ENCODE peak calls at places on chromosomes 3 and 15, in four cellular contexts. B is astrocyte of the spinal cord, Z is WERI-Rb-1, S is choroid plexus epithelial cell. A is an unnamed sample.
A peak's percentile ranks its signal among the peaks of the same experiment; 100 is the strongest.

GRCh38 chr3:171333784-171334464 is 126.3 kb downstream of the TNIK start:
- DNase-seq in B (no peak), S (no peak), Z (no peak), A (no peak)

GRCh38 chr3:182364723-182365650 is 428.3 kb upstream of the ATP11B start:
- DNase-seq in S (no peak), Z (no peak), B (peak; percentile 92), A (no peak)

GRCh38 chr3:56839784-56840724 is 38.3 kb upstream of the ARHGEF3 start:
- DNase-seq in Z (peak; percentile 19), S (peak; percentile 27), B (peak; percentile 33), A (no peak)

GRCh38 chr15:99361541-99362185 is 110.4 kb downstream of the LRRC28 start:
- DNase-seq in S (peak; percentile 59), Z (no peak), B (peak; percentile 22), A (no peak)

GRCh38 chr15:27752682-27753081 is 346.4 kb downstream of the OCA2 start:
- DNase-seq in S (no peak), Z (no peak), B (no peak), A (no peak)

GRCh38 chr3:179973024-179973423 is 63.7 kb downstream of the PEX5L start:
- DNase-seq in S (no peak), Z (no peak), B (no peak), A (no peak)

GRCh38 chr3:3927198-3927597 is 128.0 kb downstream of the LRRN1 start:
- DNase-seq in B (no peak), S (no peak), Z (no peak), A (no peak)

GRCh38 chr15:67735896-67736295 is 89.4 kb upstream of the SKOR1 start:
- DNase-seq in S (no peak), Z (no peak), B (no peak), A (no peak)

GRCh38 chr3:172042136-172042535 is 2.8 kb downstream of the FNDC3B start:
- DNase-seq in S (no peak), Z (no peak), B (no peak), A (no peak)

GRCh38 chr3:179323197-179323901 is 518 bp downstream of the ZNF639 start:
- DNase-seq in Z (peak; percentile 72), S (peak; percentile 75), B (peak; percentile 71), A (peak; percentile 35)

GRCh38 chr3:32862247-32863013 is 44.6 kb downstream of the TRIM71 start:
- DNase-seq in B (peak; percentile 3), S (no peak), Z (no peak), A (no peak)

GRCh38 chr15:63156708-63157065 is 590 bp downstream of the RPS27L start:
- DNase-seq in S (peak; percentile 76), B (peak; percentile 48), Z (peak; percentile 19), A (no peak)

GRCh38 chr15:28896944-28897343 is 11.2 kb downstream of the APBA2 start:
- DNase-seq in B (peak; percentile 87), S (peak; percentile 95), Z (no peak), A (no peak)

GRCh38 chr3:9715764-9716437 is 12.3 kb downstream of the CPNE9 start:
- DNase-seq in B (peak; percentile 88), Z (no peak), S (peak; percentile 91), A (no peak)

GRCh38 chr15:65068436-65068835 is 645 bp upstream of the RASL12 start:
- DNase-seq in S (no peak), Z (no peak), B (no peak), A (no peak)

GRCh38 chr3:126469479-126469878 is 6.2 kb downstream of the ZXDC start:
- DNase-seq in S (no peak), Z (no peak), B (no peak), A (no peak)

GRCh38 chr15:41940441-41940857 is 31.9 kb downstream of the EHD4 start:
- DNase-seq in Z (no peak), B (peak; percentile 82), S (peak; percentile 69), A (no peak)

GRCh38 chr3:172209333-172210321 is 170.2 kb downstream of the FNDC3B start:
- DNase-seq in B (no peak), Z (no peak), S (no peak), A (no peak)

DNA sequence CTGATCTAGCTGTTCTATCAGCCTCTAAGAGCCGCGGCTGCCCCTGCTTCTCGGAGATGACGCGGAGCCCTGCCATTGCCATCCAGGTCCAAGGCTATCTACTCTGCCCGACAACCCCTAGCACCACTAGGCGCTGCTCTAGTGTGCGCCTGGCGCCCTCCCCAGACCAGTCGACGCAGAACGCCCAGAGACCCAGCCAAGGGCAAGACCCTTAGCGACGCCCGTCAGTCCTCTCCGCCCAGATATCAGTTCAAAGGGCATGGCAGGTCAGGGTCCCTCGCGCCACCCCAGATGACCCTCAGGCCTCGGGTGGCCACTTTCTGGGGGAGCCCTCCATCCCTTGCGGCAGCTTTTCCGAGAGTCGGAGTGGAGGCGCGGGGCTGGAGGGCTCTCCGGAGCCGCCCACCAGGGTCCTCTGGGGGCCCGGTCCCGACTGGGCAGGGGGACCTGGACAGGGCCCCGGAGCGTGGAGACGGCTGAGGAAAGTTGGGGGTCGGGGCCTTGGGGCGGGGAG is 371 bp upstream of the CLSTN2 start:
- DNase-seq in B (peak; percentile 15), S (peak; percentile 66), Z (peak; percentile 91), A (peak; percentile 57)
- TF ChIP-seq CTCF in B (peak; percentile 53), S (peak; percentile 67), Z (peak; percentile 95), A (peak; percentile 63)

GRCh38 chr3:157149136-157149696 is 10.7 kb downstream of the CCNL1 start:
- DNase-seq in Z (no peak), S (no peak), B (no peak), A (no peak)
- TF ChIP-seq CTCF in Z (no peak), S (no peak), B (no peak), A (no peak)

GRCh38 chr3:79405183-79405582 is 362.6 kb downstream of the ROBO1 start:
- DNase-seq in B (no peak), S (no peak), Z (no peak), A (no peak)

GRCh38 chr3:79410136-79410535 is 357.7 kb downstream of the ROBO1 start:
- DNase-seq in Z (no peak), S (no peak), B (no peak), A (no peak)

GRCh38 chr3:79410617-79411016 is 357.2 kb downstream of the ROBO1 start:
- DNase-seq in B (no peak), Z (no peak), S (no peak), A (no peak)

DNA sequence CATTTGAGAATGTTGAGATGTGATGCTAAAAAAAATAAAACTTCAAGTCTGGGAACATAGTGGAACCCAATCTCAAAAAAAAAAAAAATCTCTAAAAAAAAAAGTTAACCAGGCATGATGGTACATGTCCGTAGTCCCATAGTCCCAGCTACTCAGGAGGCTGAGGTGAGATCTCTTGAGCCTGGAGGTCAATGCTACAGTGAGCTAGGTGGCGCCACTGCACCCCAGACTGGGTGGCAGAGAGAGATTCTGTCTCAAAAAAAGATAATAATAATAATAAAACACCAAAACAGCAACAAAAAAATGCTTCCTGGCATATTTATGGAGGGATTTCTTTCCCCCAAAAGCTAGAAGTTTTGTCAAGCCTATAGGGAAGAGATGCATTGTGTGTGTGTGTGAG is 361.6 kb downstream of the ROBO1 start:
- DNase-seq in S (no peak), B (no peak), Z (peak; percentile 11), A (no peak)
- TF ChIP-seq CTCF in S (peak; percentile 36), B (peak; percentile 29), Z (peak; percentile 23), A (no peak)

GRCh38 chr3:51995346-51996156 is at the start of gene RPL29:
- DNase-seq in B (peak; percentile 96), S (peak; percentile 98), Z (peak; percentile 94), A (peak; percentile 71)
- TF ChIP-seq CTCF in B (peak; percentile 19), S (peak; percentile 24), Z (no peak), A (no peak)

DNA sequence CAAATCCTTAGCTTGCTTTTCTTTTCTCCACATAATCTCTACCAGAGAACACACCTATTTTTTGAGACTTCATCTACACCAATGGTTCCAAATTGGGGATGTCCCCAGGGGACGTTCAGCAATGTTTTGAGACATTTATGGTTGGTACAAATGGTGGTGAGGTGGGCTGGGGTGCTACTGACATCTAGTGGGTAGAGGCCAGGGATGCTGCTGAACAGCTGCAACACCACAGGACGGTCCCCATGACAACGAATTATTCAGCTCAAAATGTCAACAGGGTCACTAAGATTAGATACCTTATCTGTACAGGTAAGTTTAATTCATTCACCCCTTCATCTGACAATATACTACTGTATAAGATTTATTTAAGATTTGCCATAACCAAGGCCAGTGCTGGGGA is 14.4 kb downstream of the GK5 start:
- DNase-seq in S (peak; percentile 43), Z (no peak), B (no peak), A (no peak)
- TF ChIP-seq CTCF in S (peak; percentile 46), Z (peak; percentile 51), B (peak; percentile 34), A (peak; percentile 50)

GRCh38 chr3:52339612-52340011 is 23.5 kb downstream of the DNAH1 start:
- DNase-seq in S (peak; percentile 94), Z (peak; percentile 39), B (peak; percentile 88), A (peak; percentile 48)
- TF ChIP-seq CTCF in S (peak; percentile 73), Z (peak; percentile 41), B (peak; percentile 58), A (peak; percentile 82)

DNA sequence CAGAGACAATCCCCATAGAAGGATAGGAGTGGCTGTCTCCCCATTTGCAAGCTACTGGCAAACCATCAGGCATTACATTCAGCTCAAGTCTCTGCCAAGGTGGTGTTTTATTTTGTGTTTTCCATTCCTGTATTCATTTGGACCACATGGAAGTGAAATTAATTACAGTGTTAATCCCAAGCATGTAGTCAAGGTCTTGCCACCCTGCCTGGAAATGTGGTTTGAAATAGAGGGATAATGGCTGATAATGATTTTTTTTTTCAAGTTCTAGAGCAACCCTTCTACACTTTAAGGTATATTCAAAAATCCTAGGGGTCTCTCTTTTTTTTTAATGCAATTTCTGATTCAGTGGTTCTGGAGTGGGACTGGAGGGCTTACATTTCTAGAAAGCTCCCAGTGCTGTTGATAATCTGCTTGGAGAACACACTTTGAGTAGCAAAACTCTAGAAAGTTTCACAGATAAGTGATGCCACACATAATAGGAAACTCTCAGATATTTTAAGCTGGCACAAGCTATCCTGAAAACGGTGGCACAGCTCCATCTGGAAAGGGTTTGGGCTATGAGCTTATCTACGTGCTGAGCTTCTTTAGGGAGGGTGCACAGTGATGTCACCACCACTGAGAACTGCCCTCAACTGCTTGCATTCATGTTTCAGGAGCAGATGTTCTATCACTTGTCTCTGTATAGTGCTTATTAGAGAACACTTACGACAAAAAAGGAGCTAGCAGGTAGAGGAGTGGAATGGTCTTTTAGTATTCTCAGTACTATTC is 140.1 kb upstream of the IL12A start:
- DNase-seq in S (no peak), Z (no peak), B (no peak), A (no peak)
- TF ChIP-seq CTCF in S (no peak), Z (no peak), B (no peak), A (no peak)

A was measured in progenitor cell of endocrine pancreas.